ENCODE peak calls at places on chromosomes 2 and 18, in four cellular contexts. Q is HFF-Myc, H is fibroblast of mammary gland, I is RPMI8226. F is an unnamed sample.

GRCh38 chr2:33289961-33290360 is 186.5 kb upstream of the RASGRP3 start:
- DNase-seq in H (no peak), I (no peak), Q (no peak), F (no peak)

GRCh38 chr2:142307716-142308115 is 176.9 kb upstream of the LRP1B start:
- DNase-seq in I (no peak), H (no peak), Q (no peak), F (no peak)

GRCh38 chr2:16238001-16238755 is 297.8 kb downstream of the MYCN start:
- DNase-seq in I (no peak), H (no peak), Q (no peak), F (no peak)

GRCh38 chr18:32287249-32287648 is 97.4 kb downstream of the MEP1B start:
- DNase-seq in I (no peak), Q (no peak), H (peak; percentile 27), F (no peak)

GRCh38 chr2:76378140-76378539 is 667.4 kb upstream of the GCFC2 start:
- DNase-seq in I (no peak), Q (no peak), H (no peak), F (no peak)

GRCh38 chr2:9423922-9424272 is 443 bp downstream of the CPSF3 start:
- DNase-seq in I (peak; percentile 50), Q (no peak), H (peak; percentile 34), F (no peak)

GRCh38 chr2:193841389-193842150 is 1646.8 kb upstream of the TMEFF2 start:
- DNase-seq in I (no peak), H (peak; percentile 31), Q (no peak), F (no peak)

GRCh38 chr2:68390600-68390999 is 25.5 kb downstream of the PLEK start:
- DNase-seq in Q (no peak), H (no peak), I (no peak), F (no peak)

GRCh38 chr2:39723946-39724827 is 54.9 kb downstream of the THUMPD2 start:
- DNase-seq in Q (no peak), I (no peak), H (no peak), F (no peak)

GRCh38 chr2:10126627-10127026 is 4.1 kb downstream of the RRM2 start:
- DNase-seq in I (no peak), Q (no peak), H (no peak), F (no peak)

GRCh38 chr2:42102606-42103450 is 55.0 kb downstream of the PKDCC start:
- DNase-seq in H (no peak), I (peak; percentile 75), Q (no peak), F (no peak)

GRCh38 chr2:105287692-105288091 is 41.8 kb downstream of the TGFBRAP1 start:
- DNase-seq in H (peak; percentile 58), Q (peak; percentile 4), I (peak; percentile 33), F (peak; percentile 55)

GRCh38 chr2:68487773-68488355 is 20.5 kb downstream of the APLF start:
- DNase-seq in I (no peak), Q (no peak), H (peak; percentile 43), F (no peak)

GRCh38 chr2:217035967-217036366 is 176.1 kb upstream of the TNP1 start:
- DNase-seq in I (no peak), Q (no peak), H (peak; percentile 7), F (no peak)

GRCh38 chr18:8816805-8817204 is 111.4 kb downstream of the MTCL1 start:
- DNase-seq in Q (no peak), I (no peak), H (peak; percentile 40), F (no peak)

GRCh38 chr2:231306791-231307440 is 88.6 kb upstream of the B3GNT7 start:
- DNase-seq in I (no peak), Q (no peak), H (no peak), F (no peak)

GRCh38 chr2:136932700-136933099 is 167.4 kb downstream of the THSD7B start:
- DNase-seq in H (peak; percentile 15), I (peak; percentile 12), Q (no peak), F (no peak)

GRCh38 chr2:176454893-176455810 is 185.9 kb downstream of the MTX2 start:
- DNase-seq in Q (peak; percentile 58), H (peak; percentile 79), I (peak; percentile 80), F (no peak)

GRCh38 chr2:191728710-191729597 is 51.0 kb downstream of the NABP1 start:
- DNase-seq in H (peak; percentile 52), I (no peak), Q (no peak), F (no peak)

GRCh38 chr2:73746015-73746876 is 9.1 kb upstream of the TPRKB start:
- DNase-seq in H (no peak), Q (no peak), I (no peak), F (no peak)

GRCh38 chr2:164785447-164785846 is 56.2 kb downstream of the COBLL1 start:
- DNase-seq in H (peak; percentile 5), Q (no peak), I (no peak), F (no peak)

GRCh38 chr2:148273158-148273691 is 252.3 kb downstream of the MBD5 start:
- DNase-seq in Q (no peak), I (no peak), H (no peak), F (no peak)

GRCh38 chr18:80190311-80190710 is 57.0 kb downstream of the PARD6G start:
- DNase-seq in Q (no peak), I (no peak), H (no peak), F (no peak)

GRCh38 chr2:239319261-239319661 is 81.6 kb downstream of the HDAC4 start:
- DNase-seq in I (peak; percentile 15), H (peak; percentile 50), Q (no peak), F (no peak)

GRCh38 chr2:227326783-227327182 is 1.7 kb downstream of the MFF start:
- DNase-seq in H (no peak), I (no peak), Q (no peak), F (no peak)

F was measured in SW 1271.